ENCODE peak calls at places on chromosomes 3 and 15, in five cellular contexts. One of them, this sample, is unnamed.

GRCh38 chr3:140093742-140094141 is 158.8 kb downstream of the CLSTN2 start:
- DNase-seq in IMR-90: peak; percentile 46
- DNase-seq in endodermal cell: no peak
- DNase-seq in PC-9: no peak
- DNase-seq in OCI-LY7: no peak
- DNase-seq in this sample: peak; percentile 82

GRCh38 chr15:66117841-66118240 is 135.7 kb downstream of the MEGF11 start:
- DNase-seq in IMR-90: no peak
- DNase-seq in endodermal cell: no peak
- DNase-seq in PC-9: no peak
- DNase-seq in OCI-LY7: no peak
- DNase-seq in this sample: no peak

GRCh38 chr3:169914321-169914720 is 2.9 kb downstream of the SAMD7 start:
- DNase-seq in IMR-90: peak; percentile 22
- DNase-seq in endodermal cell: no peak
- DNase-seq in PC-9: peak; percentile 34
- DNase-seq in OCI-LY7: no peak
- DNase-seq in this sample: peak; percentile 57

GRCh38 chr3:197592361-197593045 is 36.7 kb upstream of the BDH1 start:
- DNase-seq in IMR-90: no peak
- DNase-seq in endodermal cell: no peak
- DNase-seq in PC-9: peak; percentile 11
- DNase-seq in OCI-LY7: no peak
- DNase-seq in this sample: no peak

GRCh38 chr15:32888221-32888761 is 170.5 kb downstream of the GREM1 start:
- DNase-seq in IMR-90: peak; percentile 38
- DNase-seq in endodermal cell: no peak
- DNase-seq in PC-9: no peak
- DNase-seq in OCI-LY7: no peak
- DNase-seq in this sample: no peak

GRCh38 chr3:127064391-127065137 is 81.6 kb downstream of the PLXNA1 start:
- DNase-seq in IMR-90: peak; percentile 54
- DNase-seq in endodermal cell: no peak
- DNase-seq in PC-9: peak; percentile 41
- DNase-seq in OCI-LY7: no peak
- DNase-seq in this sample: no peak

GRCh38 chr15:87099916-87100315 is 1020.2 kb downstream of the AGBL1 start:
- DNase-seq in IMR-90: no peak
- DNase-seq in endodermal cell: no peak
- DNase-seq in PC-9: no peak
- DNase-seq in OCI-LY7: no peak
- DNase-seq in this sample: no peak

GRCh38 chr15:33547876-33548275 is 237.1 kb downstream of the RYR3 start:
- DNase-seq in IMR-90: peak; percentile 55
- DNase-seq in endodermal cell: peak; percentile 95
- DNase-seq in PC-9: no peak
- DNase-seq in OCI-LY7: peak; percentile 29
- DNase-seq in this sample: peak; percentile 24

GRCh38 chr3:43728947-43729346 is 38.2 kb downstream of the ABHD5 start:
- DNase-seq in IMR-90: no peak
- DNase-seq in endodermal cell: no peak
- DNase-seq in PC-9: no peak
- DNase-seq in OCI-LY7: no peak
- DNase-seq in this sample: no peak

GRCh38 chr3:188051801-188052228 is 102.1 kb upstream of the LPP start:
- DNase-seq in IMR-90: no peak
- DNase-seq in endodermal cell: peak; percentile 59
- DNase-seq in PC-9: no peak
- DNase-seq in OCI-LY7: no peak
- DNase-seq in this sample: peak; percentile 91

GRCh38 chr3:171817074-171817748 is 6.9 kb upstream of the PLD1 start:
- DNase-seq in IMR-90: peak; percentile 58
- DNase-seq in endodermal cell: no peak
- DNase-seq in PC-9: no peak
- DNase-seq in OCI-LY7: no peak
- DNase-seq in this sample: no peak

GRCh38 chr15:40372966-40373365 is 9.6 kb upstream of the KNSTRN start:
- DNase-seq in IMR-90: peak; percentile 49
- DNase-seq in endodermal cell: no peak
- DNase-seq in PC-9: no peak
- DNase-seq in OCI-LY7: no peak
- DNase-seq in this sample: no peak

GRCh38 chr15:46848704-46849103 is 868.6 kb upstream of the SEMA6D start:
- DNase-seq in IMR-90: peak; percentile 19
- DNase-seq in endodermal cell: no peak
- DNase-seq in PC-9: no peak
- DNase-seq in OCI-LY7: no peak
- DNase-seq in this sample: no peak

GRCh38 chr3:123651449-123652345 is 66.8 kb upstream of the HACD2 start:
- DNase-seq in IMR-90: no peak
- DNase-seq in endodermal cell: peak; percentile 60
- DNase-seq in PC-9: no peak
- DNase-seq in OCI-LY7: no peak
- DNase-seq in this sample: no peak

GRCh38 chr3:82055792-82056191 is 294.3 kb upstream of the GBE1 start:
- DNase-seq in IMR-90: no peak
- DNase-seq in endodermal cell: no peak
- DNase-seq in PC-9: no peak
- DNase-seq in OCI-LY7: no peak
- DNase-seq in this sample: no peak

GRCh38 chr15:44157679-44158078 is 37.4 kb downstream of the FRMD5 start:
- DNase-seq in IMR-90: peak; percentile 96
- DNase-seq in endodermal cell: no peak
- DNase-seq in PC-9: peak; percentile 95
- DNase-seq in OCI-LY7: no peak
- DNase-seq in this sample: no peak

GRCh38 chr3:196131921-196132320 is 50.0 kb upstream of the TFRC start:
- DNase-seq in IMR-90: no peak
- DNase-seq in endodermal cell: no peak
- DNase-seq in PC-9: no peak
- DNase-seq in OCI-LY7: no peak
- DNase-seq in this sample: no peak

GRCh38 chr3:42376397-42376798 is 34.0 kb downstream of the LYZL4 start:
- DNase-seq in IMR-90: peak; percentile 72
- DNase-seq in endodermal cell: no peak
- DNase-seq in PC-9: peak; percentile 76
- DNase-seq in OCI-LY7: no peak
- DNase-seq in this sample: peak; percentile 52

GRCh38 chr3:45950686-45951600 is 7.7 kb downstream of the CXCR6 start:
- DNase-seq in IMR-90: no peak
- DNase-seq in endodermal cell: no peak
- DNase-seq in PC-9: no peak
- DNase-seq in OCI-LY7: no peak
- DNase-seq in this sample: no peak

GRCh38 chr3:124034016-124034808 is 42.3 kb upstream of the ROPN1 start:
- DNase-seq in IMR-90: no peak
- DNase-seq in endodermal cell: peak; percentile 76
- DNase-seq in PC-9: no peak
- DNase-seq in OCI-LY7: no peak
- DNase-seq in this sample: peak; percentile 35

GRCh38 chr3:100522125-100522524 is 29.7 kb downstream of the TMEM45A start:
- DNase-seq in IMR-90: no peak
- DNase-seq in endodermal cell: no peak
- DNase-seq in PC-9: no peak
- DNase-seq in OCI-LY7: no peak
- DNase-seq in this sample: no peak

GRCh38 chr3:187737401-187738088 is 7.7 kb downstream of the BCL6 start:
- DNase-seq in IMR-90: peak; percentile 65
- DNase-seq in endodermal cell: peak; percentile 82
- DNase-seq in PC-9: no peak
- DNase-seq in OCI-LY7: no peak
- DNase-seq in this sample: peak; percentile 79

GRCh38 chr3:72549819-72550581 is 298.2 kb downstream of the SHQ1 start:
- DNase-seq in IMR-90: no peak
- DNase-seq in endodermal cell: no peak
- DNase-seq in PC-9: no peak
- DNase-seq in OCI-LY7: no peak
- DNase-seq in this sample: no peak

GRCh38 chr3:183966361-183966791 is 51.3 kb downstream of the ABCC5 start:
- DNase-seq in IMR-90: no peak
- DNase-seq in endodermal cell: no peak
- DNase-seq in PC-9: peak; percentile 98
- DNase-seq in OCI-LY7: no peak
- DNase-seq in this sample: no peak

GRCh38 chr3:131543714-131544113 is 40.9 kb upstream of the MRPL3 start:
- DNase-seq in IMR-90: peak; percentile 84
- DNase-seq in endodermal cell: no peak
- DNase-seq in PC-9: peak; percentile 68
- DNase-seq in OCI-LY7: no peak
- DNase-seq in this sample: peak; percentile 96

GRCh38 chr3:171018151-171018935 is 8.2 kb downstream of the SLC2A2 start:
- DNase-seq in IMR-90: no peak
- DNase-seq in endodermal cell: peak; percentile 79
- DNase-seq in PC-9: no peak
- DNase-seq in OCI-LY7: no peak
- DNase-seq in this sample: no peak

GRCh38 chr3:42736081-42736480 is 33.5 kb upstream of the HHATL start:
- DNase-seq in IMR-90: no peak
- DNase-seq in endodermal cell: peak; percentile 90
- DNase-seq in PC-9: no peak
- DNase-seq in OCI-LY7: no peak
- DNase-seq in this sample: no peak

DNA sequence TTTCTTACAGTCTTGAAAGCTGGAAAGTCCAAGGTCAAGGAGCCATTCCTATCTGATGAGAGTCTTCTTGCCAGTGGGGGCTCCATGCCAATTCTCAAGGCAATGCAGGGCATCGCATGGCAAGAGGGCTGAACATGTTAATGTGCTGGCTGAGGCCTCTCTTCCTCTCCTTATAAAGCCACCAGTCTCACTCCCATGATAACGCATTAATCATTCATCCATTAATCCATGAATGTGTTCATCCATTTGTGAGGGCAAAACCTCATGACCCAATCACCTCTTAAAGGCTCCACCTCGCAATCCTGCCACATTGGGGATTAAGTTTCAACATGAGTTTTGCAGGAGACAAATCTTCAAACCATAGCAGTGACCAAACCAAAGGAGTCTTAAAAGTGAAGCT is 118.3 kb downstream of the PROS1 start:
- DNase-seq in IMR-90: no peak
- DNase-seq in endodermal cell: no peak
- DNase-seq in PC-9: no peak
- DNase-seq in OCI-LY7: no peak
- DNase-seq in this sample: no peak
- H3K9me3 ChIP-seq in IMR-90: no peaks in the 10 kb centered on the region
- H3K9me3 ChIP-seq in endodermal cell: peaks cover 78% of the 10 kb centered on the region
- H3K9me3 ChIP-seq in PC-9: no peaks in the 10 kb centered on the region
- H3K9me3 ChIP-seq in OCI-LY7: no peaks in the 10 kb centered on the region
- H3K9me3 ChIP-seq in this sample: no peaks in the 10 kb centered on the region

GRCh38 chr3:6747017-6747416 is 113.9 kb upstream of the GRM7 start:
- DNase-seq in IMR-90: no peak
- DNase-seq in endodermal cell: no peak
- DNase-seq in PC-9: no peak
- DNase-seq in OCI-LY7: no peak
- DNase-seq in this sample: no peak
- H3K9me3 ChIP-seq in IMR-90: peaks cover 17% of the 10 kb centered on the region
- H3K9me3 ChIP-seq in endodermal cell: no peaks in the 10 kb centered on the region
- H3K9me3 ChIP-seq in PC-9: no peaks in the 10 kb centered on the region
- H3K9me3 ChIP-seq in OCI-LY7: no peaks in the 10 kb centered on the region
- H3K9me3 ChIP-seq in this sample: no peaks in the 10 kb centered on the region

DNA sequence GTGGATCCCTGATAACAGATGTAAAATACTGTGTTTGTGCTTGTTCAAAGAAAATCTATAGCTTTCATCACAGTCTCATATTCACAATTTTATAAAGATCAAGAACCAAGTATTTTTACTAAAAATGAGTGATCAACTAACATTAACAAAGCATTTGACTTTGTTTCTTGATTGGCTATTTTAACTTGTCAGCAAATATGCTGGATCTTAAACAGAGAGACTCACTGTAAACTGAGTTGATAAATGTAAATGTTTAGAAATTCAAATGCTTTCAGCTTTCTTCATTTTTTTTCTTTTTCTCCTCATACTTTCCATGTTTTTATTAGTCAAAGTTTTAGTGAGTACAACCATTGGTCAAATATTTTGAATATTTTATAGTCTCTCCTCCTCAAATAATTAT is 923.0 kb upstream of the NR2F2 start:
- DNase-seq in IMR-90: no peak
- DNase-seq in endodermal cell: no peak
- DNase-seq in PC-9: no peak
- DNase-seq in OCI-LY7: no peak
- DNase-seq in this sample: no peak
- H3K9me3 ChIP-seq in IMR-90: no peaks in the 10 kb centered on the region
- H3K9me3 ChIP-seq in endodermal cell: no peaks in the 10 kb centered on the region
- H3K9me3 ChIP-seq in PC-9: no peaks in the 10 kb centered on the region
- H3K9me3 ChIP-seq in OCI-LY7: no peaks in the 10 kb centered on the region
- H3K9me3 ChIP-seq in this sample: no peaks in the 10 kb centered on the region

DNA sequence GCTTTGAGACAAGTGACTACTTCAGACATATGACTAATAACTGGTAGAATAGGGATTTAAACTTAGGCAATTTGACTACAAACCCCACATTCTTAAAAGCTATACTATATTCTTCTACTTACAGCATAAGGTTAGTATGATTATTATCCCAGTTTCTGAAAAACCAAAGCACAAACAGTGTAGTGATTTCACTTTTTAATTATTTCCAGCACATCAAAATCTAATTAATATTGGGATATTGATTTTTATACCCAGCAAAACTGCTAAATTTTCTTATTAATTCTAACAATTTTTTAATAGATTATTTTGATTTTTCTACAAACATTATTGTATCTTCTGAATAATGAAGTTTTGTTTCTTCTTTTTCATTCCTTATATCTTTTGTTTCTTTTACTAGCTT is 16.9 kb downstream of the EHHADH start:
- DNase-seq in IMR-90: no peak
- DNase-seq in endodermal cell: no peak
- DNase-seq in PC-9: no peak
- DNase-seq in OCI-LY7: no peak
- DNase-seq in this sample: no peak
- H3K9me3 ChIP-seq in IMR-90: peaks cover 4% of the 10 kb centered on the region
- H3K9me3 ChIP-seq in endodermal cell: peaks cover 82% of the 10 kb centered on the region
- H3K9me3 ChIP-seq in PC-9: peaks cover 17% of the 10 kb centered on the region
- H3K9me3 ChIP-seq in OCI-LY7: peaks cover 15% of the 10 kb centered on the region
- H3K9me3 ChIP-seq in this sample: peaks cover 27% of the 10 kb centered on the region

GRCh38 chr15:35362195-35362829 is 183.7 kb downstream of the DPH6 start:
- DNase-seq in IMR-90: peak; percentile 62
- DNase-seq in endodermal cell: no peak
- DNase-seq in PC-9: no peak
- DNase-seq in OCI-LY7: no peak
- DNase-seq in this sample: no peak
- H3K9me3 ChIP-seq in IMR-90: peaks cover 8% of the 10 kb centered on the region
- H3K9me3 ChIP-seq in endodermal cell: peaks cover 36% of the 10 kb centered on the region
- H3K9me3 ChIP-seq in PC-9: no peaks in the 10 kb centered on the region
- H3K9me3 ChIP-seq in OCI-LY7: peaks cover 3% of the 10 kb centered on the region
- H3K9me3 ChIP-seq in this sample: no peaks in the 10 kb centered on the region

GRCh38 chr3:180229113-180229512 is 192.4 kb upstream of the PEX5L start:
- DNase-seq in IMR-90: no peak
- DNase-seq in endodermal cell: no peak
- DNase-seq in PC-9: no peak
- DNase-seq in OCI-LY7: peak; percentile 4
- DNase-seq in this sample: no peak
- H3K9me3 ChIP-seq in IMR-90: peaks cover 19% of the 10 kb centered on the region
- H3K9me3 ChIP-seq in endodermal cell: peaks cover 67% of the 10 kb centered on the region
- H3K9me3 ChIP-seq in PC-9: peaks cover 8% of the 10 kb centered on the region
- H3K9me3 ChIP-seq in OCI-LY7: peaks cover 23% of the 10 kb centered on the region
- H3K9me3 ChIP-seq in this sample: no peaks in the 10 kb centered on the region

DNA sequence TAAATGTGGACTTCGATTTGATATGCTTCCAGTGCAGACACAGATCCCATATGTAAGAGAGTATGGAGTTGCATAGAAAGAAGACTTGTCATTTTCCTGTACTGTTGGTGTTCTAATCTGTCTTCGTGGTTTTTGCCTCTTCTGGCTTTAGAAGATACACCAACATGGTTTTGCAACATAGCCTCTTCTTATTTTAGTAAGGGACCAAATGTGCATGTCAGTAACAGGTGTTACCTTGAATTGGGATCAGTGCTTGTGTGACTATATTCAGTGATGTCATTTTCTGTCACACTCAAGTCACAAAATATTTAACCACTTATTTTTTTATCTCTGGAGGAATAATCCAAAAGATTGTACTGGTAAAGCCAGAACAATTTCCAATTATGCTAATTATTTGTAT is 140.4 kb downstream of the SNRPN start:
- DNase-seq in IMR-90: no peak
- DNase-seq in endodermal cell: no peak
- DNase-seq in PC-9: no peak
- DNase-seq in OCI-LY7: no peak
- DNase-seq in this sample: no peak
- H3K9me3 ChIP-seq in IMR-90: peaks cover 24% of the 10 kb centered on the region
- H3K9me3 ChIP-seq in endodermal cell: peaks cover 12% of the 10 kb centered on the region
- H3K9me3 ChIP-seq in PC-9: no peaks in the 10 kb centered on the region
- H3K9me3 ChIP-seq in OCI-LY7: peaks cover 3% of the 10 kb centered on the region
- H3K9me3 ChIP-seq in this sample: peaks cover 19% of the 10 kb centered on the region

This sample was measured in adrenal gland.